ENCODE peak calls at places on chromosomes 7 and 10, in nine cellular contexts. One of them, this sample, is unnamed.

GRCh38 chr10:129958118-129958685 is 5.9 kb downstream of the EBF3 start:
- DNase-seq in NCI-H1105: no peak
- DNase-seq in tibial artery: peak
- DNase-seq in effector memory CD8-positive, alpha-beta T cell: no peak
- DNase-seq in activated T-cell treated with anti-CD3 and anti-CD28 coated beads for 1 hour: no peak
- DNase-seq in HepG2: no peak
- DNase-seq in AG08396: no peak
- DNase-seq in GF-D8: peak
- DNase-seq in activated naive CD4-positive, alpha-beta T cell treated with anti-CD3 and anti-CD28 coated beads, Interleukin-2, amount 50 U/mL, for 72 hours: no peak
- DNase-seq in this sample: no peak

GRCh38 chr10:113475381-113475807 is 77.5 kb upstream of the HABP2 start:
- DNase-seq in NCI-H1105: no peak
- DNase-seq in tibial artery: no peak
- DNase-seq in effector memory CD8-positive, alpha-beta T cell: no peak
- DNase-seq in activated T-cell treated with anti-CD3 and anti-CD28 coated beads for 1 hour: no peak
- DNase-seq in HepG2: no peak
- DNase-seq in AG08396: peak
- DNase-seq in GF-D8: no peak
- DNase-seq in activated naive CD4-positive, alpha-beta T cell treated with anti-CD3 and anti-CD28 coated beads, Interleukin-2, amount 50 U/mL, for 72 hours: no peak
- DNase-seq in this sample: no peak

GRCh38 chr10:75276029-75276872 is 40.5 kb upstream of the COMTD1 start:
- DNase-seq in NCI-H1105: no peak
- DNase-seq in tibial artery: no peak
- DNase-seq in effector memory CD8-positive, alpha-beta T cell: no peak
- DNase-seq in activated T-cell treated with anti-CD3 and anti-CD28 coated beads for 1 hour: no peak
- DNase-seq in HepG2: no peak
- DNase-seq in AG08396: no peak
- DNase-seq in GF-D8: no peak
- DNase-seq in activated naive CD4-positive, alpha-beta T cell treated with anti-CD3 and anti-CD28 coated beads, Interleukin-2, amount 50 U/mL, for 72 hours: no peak
- DNase-seq in this sample: no peak

GRCh38 chr10:49298666-49298989 is 342 bp upstream of the C10orf71 start:
- DNase-seq in NCI-H1105: no peak
- DNase-seq in tibial artery: no peak
- DNase-seq in effector memory CD8-positive, alpha-beta T cell: no peak
- DNase-seq in activated T-cell treated with anti-CD3 and anti-CD28 coated beads for 1 hour: no peak
- DNase-seq in HepG2: no peak
- DNase-seq in AG08396: peak
- DNase-seq in GF-D8: no peak
- DNase-seq in activated naive CD4-positive, alpha-beta T cell treated with anti-CD3 and anti-CD28 coated beads, Interleukin-2, amount 50 U/mL, for 72 hours: no peak
- DNase-seq in this sample: no peak

GRCh38 chr10:131453772-131454634 is 142.5 kb upstream of the TCERG1L start:
- DNase-seq in NCI-H1105: no peak
- DNase-seq in tibial artery: peak
- DNase-seq in effector memory CD8-positive, alpha-beta T cell: no peak
- DNase-seq in activated T-cell treated with anti-CD3 and anti-CD28 coated beads for 1 hour: peak
- DNase-seq in HepG2: peak
- DNase-seq in AG08396: no peak
- DNase-seq in GF-D8: no peak
- DNase-seq in activated naive CD4-positive, alpha-beta T cell treated with anti-CD3 and anti-CD28 coated beads, Interleukin-2, amount 50 U/mL, for 72 hours: peak
- DNase-seq in this sample: no peak

GRCh38 chr10:14508725-14509124 is 178.0 kb upstream of the FRMD4A start:
- DNase-seq in NCI-H1105: no peak
- DNase-seq in tibial artery: peak
- DNase-seq in effector memory CD8-positive, alpha-beta T cell: no peak
- DNase-seq in activated T-cell treated with anti-CD3 and anti-CD28 coated beads for 1 hour: no peak
- DNase-seq in HepG2: no peak
- DNase-seq in AG08396: no peak
- DNase-seq in GF-D8: no peak
- DNase-seq in activated naive CD4-positive, alpha-beta T cell treated with anti-CD3 and anti-CD28 coated beads, Interleukin-2, amount 50 U/mL, for 72 hours: no peak
- DNase-seq in this sample: no peak

GRCh38 chr10:46234026-46234425 is 52.8 kb upstream of the ANTXRL start:
- DNase-seq in NCI-H1105: no peak
- DNase-seq in tibial artery: no peak
- DNase-seq in effector memory CD8-positive, alpha-beta T cell: no peak
- DNase-seq in activated T-cell treated with anti-CD3 and anti-CD28 coated beads for 1 hour: no peak
- DNase-seq in HepG2: no peak
- DNase-seq in AG08396: no peak
- DNase-seq in GF-D8: no peak
- DNase-seq in activated naive CD4-positive, alpha-beta T cell treated with anti-CD3 and anti-CD28 coated beads, Interleukin-2, amount 50 U/mL, for 72 hours: no peak
- DNase-seq in this sample: no peak

GRCh38 chr7:66894463-66895080 is 26.5 kb upstream of the TMEM248 start:
- DNase-seq in NCI-H1105: no peak
- DNase-seq in tibial artery: no peak
- DNase-seq in effector memory CD8-positive, alpha-beta T cell: no peak
- DNase-seq in activated T-cell treated with anti-CD3 and anti-CD28 coated beads for 1 hour: no peak
- DNase-seq in HepG2: no peak
- DNase-seq in AG08396: no peak
- DNase-seq in GF-D8: peak
- DNase-seq in activated naive CD4-positive, alpha-beta T cell treated with anti-CD3 and anti-CD28 coated beads, Interleukin-2, amount 50 U/mL, for 72 hours: no peak
- DNase-seq in this sample: peak

GRCh38 chr10:3472705-3473078 is 300.1 kb upstream of the PITRM1 start:
- DNase-seq in NCI-H1105: no peak
- DNase-seq in tibial artery: no peak
- DNase-seq in effector memory CD8-positive, alpha-beta T cell: no peak
- DNase-seq in activated T-cell treated with anti-CD3 and anti-CD28 coated beads for 1 hour: no peak
- DNase-seq in HepG2: no peak
- DNase-seq in AG08396: peak
- DNase-seq in GF-D8: no peak
- DNase-seq in activated naive CD4-positive, alpha-beta T cell treated with anti-CD3 and anti-CD28 coated beads, Interleukin-2, amount 50 U/mL, for 72 hours: no peak
- DNase-seq in this sample: no peak